ENCODE peak calls at places on chromosomes 5 and 9, in ten cellular contexts. S is NCI-H1417; G is ovary; L is GM19239; X is uterus; B is ecto neural progenitor cell; Y is stimulated activated CD8-positive, alpha-beta memory T cell treated with anti-CD3 and anti-CD28 coated beads, Interleukin-7, amount 100 ng/mL, for 24 hours; I is Calu3; H is germinal center; F is Jurkat, Clone E6-1. V is an unnamed sample.

GRCh38 chr5:146622391-146622790 is 106.4 kb upstream of the GPR151 start:
- DNase-seq in H (no peak), G (no peak), Y (no peak), I (no peak), F (no peak), S (no peak), B (no peak), L (no peak), X (no peak), V (no peak)

GRCh38 chr9:37217141-37217540 is 96.8 kb downstream of the ZCCHC7 start:
- DNase-seq in Y (no peak), S (no peak), H (no peak), L (no peak), G (no peak), X (no peak), F (no peak), I (no peak), B (no peak), V (no peak)

GRCh38 chr5:80078921-80079320 is 43.8 kb downstream of the THBS4 start:
- DNase-seq in L (no peak), H (no peak), Y (no peak), B (no peak), G (no peak), F (no peak), S (no peak), I (no peak), X (no peak), V (no peak)

GRCh38 chr5:17327048-17327447 is 109.6 kb downstream of the BASP1 start:
- DNase-seq in F (no peak), Y (no peak), X (no peak), H (no peak), G (no peak), B (no peak), I (no peak), L (no peak), S (no peak), V (no peak)

GRCh38 chr9:91771027-91771426 is 179.0 kb downstream of the ROR2 start:
- DNase-seq in B (no peak), H (no peak), S (no peak), Y (no peak), X (peak; percentile 69), L (no peak), F (no peak), I (no peak), G (peak; percentile 77), V (no peak)

GRCh38 chr9:112533660-112534059 is 47.0 kb downstream of the KIAA1958 start:
- DNase-seq in H (no peak), I (no peak), X (no peak), Y (no peak), L (no peak), S (no peak), F (no peak), G (no peak), B (no peak), V (no peak)

GRCh38 chr5:173793677-173794570 is 94.2 kb upstream of the CPEB4 start:
- DNase-seq in I (peak; percentile 60), B (no peak), L (no peak), X (no peak), Y (no peak), H (no peak), S (no peak), F (no peak), G (no peak), V (no peak)

GRCh38 chr5:112551437-112552018 is 132.5 kb upstream of the EPB41L4A start:
- DNase-seq in F (peak; percentile 58), Y (no peak), B (no peak), I (peak; percentile 64), H (peak; percentile 49), S (peak; percentile 73), L (peak; percentile 25), G (no peak), X (no peak), V (peak; percentile 64)

GRCh38 chr5:134176523-134177196 is at the start of gene SKP1:
- DNase-seq in S (peak; percentile 76), G (peak; percentile 91), X (peak; percentile 86), L (peak; percentile 82), Y (peak; percentile 64), B (peak; percentile 92), F (peak; percentile 72), I (peak; percentile 92), H (peak; percentile 89), V (peak; percentile 87)

GRCh38 chr5:180633283-180634177 is 15.9 kb downstream of the FLT4 start:
- DNase-seq in F (no peak), H (no peak), Y (no peak), B (no peak), G (no peak), L (no peak), S (no peak), I (no peak), X (no peak), V (no peak)

GRCh38 chr5:143085319-143085917 is 315.2 kb downstream of the ARHGAP26 start:
- DNase-seq in B (no peak), Y (no peak), G (no peak), S (no peak), I (no peak), F (no peak), L (no peak), X (no peak), H (no peak), V (no peak)

GRCh38 chr5:170348069-170348702 is 41.0 kb downstream of the KCNMB1 start:
- DNase-seq in H (no peak), X (no peak), Y (no peak), S (no peak), B (no peak), G (no peak), I (no peak), L (no peak), F (no peak), V (no peak)

GRCh38 chr5:97874491-97874890 is 691.4 kb upstream of the RIOK2 start:
- DNase-seq in S (no peak), G (no peak), H (no peak), I (no peak), B (no peak), Y (no peak), F (no peak), L (no peak), X (no peak), V (no peak)

GRCh38 chr5:151086905-151087360 is 6.1 kb upstream of the TNIP1 start:
- DNase-seq in X (no peak), B (no peak), Y (peak; percentile 43), L (peak; percentile 45), G (no peak), S (no peak), F (no peak), I (peak; percentile 76), H (peak; percentile 76), V (no peak)

GRCh38 chr9:61671276-61671973 is 481.6 kb downstream of the SPATA31A7 start:
- DNase-seq in X (peak; percentile 7), B (no peak), L (no peak), F (no peak), Y (no peak), G (no peak), I (no peak), S (no peak), H (no peak), V (no peak)

GRCh38 chr5:34832568-34832967 is 6.4 kb upstream of the TTC23L start:
- DNase-seq in B (no peak), X (no peak), G (no peak), L (no peak), S (no peak), I (no peak), Y (no peak), H (no peak), F (no peak), V (no peak)

GRCh38 chr9:16337322-16338029 is 533.0 kb downstream of the BNC2 start:
- DNase-seq in L (no peak), G (no peak), F (no peak), X (no peak), S (no peak), H (no peak), I (peak; percentile 62), B (no peak), Y (no peak), V (no peak)

GRCh38 chr5:143826909-143827514 is 15.1 kb downstream of the HMHB1 start:
- DNase-seq in H (no peak), X (no peak), I (peak; percentile 8), G (no peak), F (no peak), Y (no peak), B (no peak), S (peak; percentile 52), L (peak; percentile 12), V (no peak)

V was measured in heart right ventricle.